ENCODE peak calls at places on chromosomes 1 and 21, in six cellular contexts. T is HuH-7, K is astrocyte of the spinal cord, H is NCI-H1694, Z is uterus, W is PC-9. V is an unnamed sample.

GRCh38 chr1:60055336-60055735 is 18.2 kb downstream of the C1orf87 start:
- DNase-seq in T (no peak), K (peak), H (no peak), Z (no peak), W (no peak), V (no peak)

GRCh38 chr1:229128209-229128608 is 142.7 kb upstream of the RAB4A start:
- DNase-seq in T (no peak), K (no peak), H (no peak), Z (no peak), W (no peak), V (no peak)

GRCh38 chr21:29372063-29372802 is 73.5 kb downstream of the BACH1 start:
- DNase-seq in T (peak), K (peak), H (peak), Z (peak), W (peak), V (peak)

GRCh38 chr1:183808296-183809027 is 3.5 kb downstream of the RGL1 start:
- DNase-seq in T (no peak), K (no peak), H (no peak), Z (no peak), W (no peak), V (no peak)

GRCh38 chr1:26177182-26177684 is at the start of gene CNKSR1:
- DNase-seq in T (no peak), K (no peak), H (no peak), Z (no peak), W (peak), V (peak)

GRCh38 chr21:25422610-25423608 is 184.4 kb downstream of the MRPL39 start:
- DNase-seq in T (no peak), K (no peak), H (no peak), Z (no peak), W (no peak), V (no peak)

GRCh38 chr1:44636711-44637589 is 37.3 kb downstream of the TMEM53 start:
- DNase-seq in T (no peak), K (peak), H (peak), Z (peak), W (no peak), V (no peak)

GRCh38 chr21:33047231-33047630 is 21.5 kb downstream of the OLIG2 start:
- DNase-seq in T (no peak), K (peak), H (no peak), Z (no peak), W (no peak), V (no peak)

GRCh38 chr1:229624906-229625871 is 733 bp downstream of the TAF5L start:
- DNase-seq in T (peak), K (peak), H (no peak), Z (peak), W (peak), V (peak)

GRCh38 chr1:9119745-9120144 is 9.2 kb downstream of the GPR157 start:
- DNase-seq in T (no peak), K (no peak), H (no peak), Z (no peak), W (no peak), V (no peak)

GRCh38 chr1:147389532-147390184 is 147.2 kb downstream of the CHD1L start:
- DNase-seq in T (peak), K (peak), H (peak), Z (no peak), W (peak), V (no peak)

GRCh38 chr1:115796897-115797296 is 28.4 kb upstream of the CASQ2 start:
- DNase-seq in T (no peak), K (no peak), H (peak), Z (no peak), W (no peak), V (no peak)

GRCh38 chr1:116498789-116499628 is 71.8 kb downstream of the CD58 start:
- DNase-seq in T (peak), K (peak), H (peak), Z (no peak), W (peak), V (no peak)

V was measured in keratinocyte.